ENCODE peak calls at places on chromosomes 6 and 20, in eight cellular contexts. X is ovary, F is HCT116, B is body of pancreas, O is adrenal gland, Q is testis, E is GM12878, K is IMR-90. W is an unnamed sample.

GRCh38 chr6:144637535-144637934 is 352.4 kb downstream of the UTRN start:
- DNase-seq in X (no peak), F (no peak), B (no peak), O (no peak), Q (no peak), E (no peak), K (no peak), W (no peak)

GRCh38 chr20:48284837-48285236 is 499.6 kb upstream of the SULF2 start:
- DNase-seq in X (no peak), F (no peak), B (no peak), O (no peak), Q (no peak), E (no peak), K (peak), W (no peak)

GRCh38 chr20:46520976-46521579 is 7.7 kb upstream of the ZNF334 start:
- DNase-seq in X (no peak), F (peak), B (peak), O (peak), Q (peak), E (peak), K (peak), W (no peak)

GRCh38 chr20:822651-823325 is 10.7 kb upstream of the FAM110A start:
- DNase-seq in X (no peak), F (no peak), B (no peak), O (no peak), Q (no peak), E (no peak), K (no peak), W (no peak)

GRCh38 chr6:3001773-3002293 is 2.1 kb downstream of the NQO2 start:
- DNase-seq in X (no peak), F (peak), B (peak), O (peak), Q (no peak), E (no peak), K (peak), W (no peak)

GRCh38 chr6:17233531-17233930 is 47.6 kb upstream of the RBM24 start:
- DNase-seq in X (no peak), F (no peak), B (no peak), O (no peak), Q (no peak), E (no peak), K (peak), W (no peak)

GRCh38 chr6:31948753-31949413 is 3.0 kb downstream of the CFB start:
- DNase-seq in X (no peak), F (no peak), B (no peak), O (peak), Q (no peak), E (no peak), K (peak), W (no peak)

GRCh38 chr20:62918137-62918536 is 8.2 kb downstream of the DIDO1 start:
- DNase-seq in X (no peak), F (no peak), B (no peak), O (no peak), Q (no peak), E (no peak), K (no peak), W (no peak)

GRCh38 chr6:165834613-165835259 is 171.7 kb upstream of the PDE10A start:
- DNase-seq in X (peak), F (no peak), B (peak), O (peak), Q (peak), E (no peak), K (peak), W (peak)

GRCh38 chr6:169738972-169739529 is 12.3 kb downstream of the DYNLT2 start:
- DNase-seq in X (no peak), F (no peak), B (no peak), O (no peak), Q (no peak), E (no peak), K (no peak), W (no peak)

GRCh38 chr6:163709693-163710092 is 295.2 kb downstream of the QKI start:
- DNase-seq in X (no peak), F (no peak), B (no peak), O (no peak), Q (no peak), E (no peak), K (no peak), W (peak)

GRCh38 chr6:89368107-89368506 is 15.6 kb upstream of the UBE2J1 start:
- DNase-seq in X (peak), F (no peak), B (peak), O (peak), Q (peak), E (no peak), K (peak), W (no peak)

GRCh38 chr20:57514273-57514751 is 10.6 kb downstream of the CTCFL start:
- DNase-seq in X (peak), F (peak), B (peak), O (peak), Q (peak), E (no peak), K (peak), W (peak)

GRCh38 chr6:154615483-154616025 is 105.1 kb upstream of the CNKSR3 start:
- DNase-seq in X (peak), F (peak), B (peak), O (peak), Q (peak), E (no peak), K (peak), W (peak)

GRCh38 chr6:163419413-163420314 is 5.1 kb downstream of the QKI start:
- DNase-seq in X (no peak), F (no peak), B (no peak), O (peak), Q (no peak), E (no peak), K (peak), W (no peak)

GRCh38 chr6:14622135-14622534 is 504.6 kb downstream of the CD83 start:
- DNase-seq in X (no peak), F (no peak), B (no peak), O (peak), Q (no peak), E (no peak), K (no peak), W (no peak)

DNA sequence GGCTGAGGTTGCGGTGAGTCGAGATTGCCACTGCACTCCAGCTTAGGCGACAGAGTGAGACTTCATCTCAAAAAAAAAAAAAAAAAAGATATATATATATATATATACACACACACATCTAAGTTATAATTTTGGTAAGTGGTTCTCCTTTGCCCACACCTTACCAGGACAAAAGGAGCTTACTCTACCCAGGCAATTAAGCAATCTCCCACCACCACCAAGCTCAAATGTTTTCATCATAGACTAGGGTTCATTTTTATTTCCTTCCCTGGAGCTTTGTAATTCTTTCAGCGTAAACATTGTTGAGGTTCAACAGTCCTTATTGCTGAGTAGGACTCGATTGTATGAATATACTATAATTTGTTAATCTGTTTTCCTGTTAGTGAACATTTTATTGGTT is 23.5 kb downstream of the AMD1 start:
- DNase-seq in X (no peak), F (no peak), B (no peak), O (no peak), Q (no peak), E (no peak), K (no peak), W (no peak)
- H3K27ac ChIP-seq in X (no peak), F (no peak), B (no peak), O (no peak), Q (no peak), E (no peak), K (no peak), W (no peak)

GRCh38 chr6:82348130-82348529 is 15.5 kb upstream of the TPBG start:
- DNase-seq in X (no peak), F (no peak), B (no peak), O (no peak), Q (no peak), E (no peak), K (no peak), W (no peak)
- TF ChIP-seq CTCF in X (no peak), F (peak), B (no peak), O (no peak), Q (no peak), E (no peak), K (no peak), W (no peak)

DNA sequence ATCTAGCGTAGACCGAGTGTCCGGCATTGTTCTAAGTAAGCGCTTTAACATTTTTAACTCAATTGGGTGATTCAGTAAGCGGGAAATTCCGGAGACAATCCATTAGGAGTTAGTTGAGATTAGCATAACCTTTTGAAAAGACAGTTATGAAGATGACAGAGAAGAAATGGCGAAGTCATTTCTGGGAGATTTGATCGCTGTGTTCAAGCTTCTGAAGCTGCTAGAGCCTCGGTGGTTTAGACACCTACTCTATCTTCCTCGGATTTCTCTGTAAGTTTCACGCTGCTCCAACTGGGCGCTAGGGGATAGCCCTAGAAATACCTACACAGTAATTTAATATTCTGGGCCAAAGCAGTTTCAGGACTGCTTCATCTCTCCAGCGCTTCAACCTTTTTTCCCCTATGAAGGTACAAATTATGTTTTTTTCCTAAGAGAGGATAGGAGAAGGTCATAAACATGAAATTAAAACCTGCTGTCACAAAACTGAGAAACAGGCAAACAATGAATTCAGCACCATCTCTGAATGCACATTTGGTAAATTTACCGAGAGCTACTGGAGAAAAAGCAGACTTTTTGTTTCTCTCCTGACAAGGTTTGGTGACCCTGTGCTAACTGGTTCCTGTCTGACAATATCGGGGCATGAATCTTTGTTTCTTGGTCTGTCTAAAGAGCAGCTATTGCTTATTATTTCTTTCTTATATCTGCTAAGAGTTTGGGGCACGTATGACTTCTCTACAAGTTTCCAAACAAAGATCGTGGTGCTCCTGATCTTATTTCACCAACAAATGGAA is 22.4 kb downstream of the ZNF311 start:
- DNase-seq in X (peak), F (no peak), B (peak), O (peak), Q (peak), E (peak), K (peak), W (no peak)
- TF ChIP-seq POLR2A in X (no peak), F (no peak), B (no peak), O (no peak), Q (no peak), E (no peak), K (no peak), W (no peak)

GRCh38 chr6:91447086-91447485 is 860.2 kb upstream of the MAP3K7 start:
- DNase-seq in X (no peak), F (no peak), B (no peak), O (no peak), Q (no peak), E (no peak), K (no peak), W (no peak)
- H3K27ac ChIP-seq in X (no peak), F (no peak), B (no peak), O (no peak), Q (no peak), E (no peak), K (no peak), W (no peak)

DNA sequence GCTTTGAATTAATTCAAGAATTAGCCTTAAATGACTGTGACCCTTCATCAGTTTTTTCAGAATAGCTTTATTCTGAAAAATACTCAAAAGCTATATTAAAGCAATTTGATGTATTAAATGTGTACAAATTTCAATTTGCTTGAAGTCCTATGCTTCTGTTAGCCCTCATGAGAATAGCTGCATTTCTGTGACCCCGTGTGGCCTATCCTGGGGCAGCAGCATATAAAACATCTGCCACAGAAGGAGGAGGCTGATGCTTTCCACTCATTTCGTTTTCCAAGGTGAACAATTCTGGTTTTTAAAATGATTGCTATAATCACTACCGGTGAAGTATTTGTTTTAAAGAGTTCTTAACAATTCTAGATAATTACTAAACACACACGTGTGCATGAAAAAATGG is 360.3 kb downstream of the BTBD9 start:
- DNase-seq in X (no peak), F (no peak), B (no peak), O (no peak), Q (no peak), E (no peak), K (no peak), W (no peak)
- TF ChIP-seq CTCF in X (no peak), F (no peak), B (no peak), O (no peak), Q (no peak), E (no peak), K (peak), W (no peak)

GRCh38 chr6:105644073-105644489 is 241.2 kb upstream of the PREP start:
- DNase-seq in X (no peak), F (no peak), B (no peak), O (no peak), Q (no peak), E (no peak), K (no peak), W (no peak)

GRCh38 chr6:105645958-105646357 is 243.1 kb upstream of the PREP start:
- DNase-seq in X (no peak), F (no peak), B (no peak), O (no peak), Q (no peak), E (no peak), K (no peak), W (no peak)

GRCh38 chr6:105646391-105646867 is 243.5 kb upstream of the PREP start:
- DNase-seq in X (no peak), F (no peak), B (no peak), O (no peak), Q (no peak), E (peak), K (peak), W (no peak)

GRCh38 chr6:105642708-105643107 is 239.8 kb upstream of the PREP start:
- DNase-seq in X (no peak), F (no peak), B (no peak), O (no peak), Q (no peak), E (no peak), K (peak), W (no peak)

DNA sequence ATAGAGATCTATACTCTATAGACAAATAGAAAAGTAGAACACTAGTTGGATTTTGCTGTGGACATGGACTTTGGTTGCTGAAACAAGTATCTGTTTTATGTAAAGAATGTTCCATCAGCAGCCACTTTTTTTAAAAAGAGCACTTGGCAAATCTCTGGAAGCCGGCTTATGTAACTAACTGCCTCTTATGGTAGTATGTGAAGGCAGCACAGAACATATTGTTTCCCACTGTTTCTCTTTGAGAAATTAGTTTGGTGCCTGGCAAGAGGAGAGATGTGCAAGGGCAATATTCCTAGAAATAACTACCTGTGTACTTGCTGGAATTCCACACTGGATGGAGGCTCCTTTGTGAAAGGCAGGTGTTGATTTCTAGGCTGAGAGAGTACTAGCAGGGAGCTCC is 242.3 kb upstream of the PREP start:
- DNase-seq in X (no peak), F (no peak), B (no peak), O (no peak), Q (no peak), E (no peak), K (no peak), W (no peak)
- TF ChIP-seq POLR2A in X (no peak), F (no peak), B (no peak), O (no peak), Q (no peak), E (no peak), K (no peak), W (no peak)

GRCh38 chr20:32560989-32561830 is 23.9 kb downstream of the NOL4L start:
- DNase-seq in X (no peak), F (no peak), B (no peak), O (no peak), Q (no peak), E (no peak), K (no peak), W (no peak)
- H3K27ac ChIP-seq in X (no peak), F (no peak), B (no peak), O (no peak), Q (no peak), E (no peak), K (no peak), W (no peak)

DNA sequence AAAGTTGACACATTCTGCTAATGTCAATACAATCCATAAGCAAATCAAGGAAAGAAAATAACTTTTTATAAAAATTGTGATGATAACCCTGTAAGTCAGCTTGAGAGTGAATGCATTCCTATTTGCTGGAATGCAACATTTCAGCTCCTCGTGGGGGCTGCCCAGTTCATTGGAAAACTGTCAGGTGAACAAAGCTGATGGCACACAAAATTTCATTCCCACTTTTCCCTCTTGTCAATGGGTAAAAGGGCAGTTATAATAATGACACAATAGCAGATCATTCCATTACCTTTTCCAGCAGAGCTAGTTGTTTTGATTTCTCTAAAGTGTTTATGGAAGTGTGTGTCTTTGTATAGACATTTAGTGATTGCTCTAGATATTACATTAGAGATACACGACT is 1124.6 kb upstream of the MAP3K7 start:
- DNase-seq in X (no peak), F (no peak), B (no peak), O (no peak), Q (no peak), E (no peak), K (no peak), W (no peak)
- TF ChIP-seq CTCF in X (no peak), F (no peak), B (no peak), O (no peak), Q (no peak), E (no peak), K (no peak), W (no peak)

GRCh38 chr20:51513545-51513944 is 29.0 kb downstream of the NFATC2 start:
- DNase-seq in X (no peak), F (no peak), B (no peak), O (no peak), Q (no peak), E (no peak), K (no peak), W (no peak)
- TF ChIP-seq POLR2A in X (no peak), F (no peak), B (no peak), O (no peak), Q (no peak), E (no peak), K (no peak), W (no peak)

W was measured in heart left ventricle.